ENCODE peak calls at places on chromosomes 2 and 18, in four cellular contexts. B, F, O and T are unnamed samples.

GRCh38 chr2:50535971-50536759 is 495.8 kb downstream of the NRXN1 start:
- DNase-seq in B (no peak), F (no peak), O (peak; percentile 55), T (no peak)

GRCh38 chr2:134253804-134254203 is at the start of gene MGAT5:
- DNase-seq in B (no peak), F (no peak), O (no peak), T (no peak)

GRCh38 chr2:76517238-76517909 is 806.7 kb upstream of the GCFC2 start:
- DNase-seq in B (no peak), F (no peak), O (no peak), T (no peak)

GRCh38 chr2:231905026-231905425 is 21.2 kb downstream of the NPPC start:
- DNase-seq in B (no peak), F (no peak), O (no peak), T (no peak)

GRCh38 chr2:236164201-236164982 is 3.8 kb downstream of the GBX2 start:
- DNase-seq in B (no peak), F (no peak), O (no peak), T (no peak)

GRCh38 chr2:75481041-75481836 is 79.5 kb downstream of the EVA1A start:
- DNase-seq in B (no peak), F (no peak), O (peak; percentile 41), T (no peak)

GRCh38 chr2:221570321-221571107 is 1.6 kb downstream of the EPHA4 start:
- DNase-seq in B (no peak), F (no peak), O (peak; percentile 31), T (no peak)

GRCh38 chr2:60560734-60561649 is 7.5 kb upstream of the BCL11A start:
- DNase-seq in B (no peak), F (peak; percentile 58), O (no peak), T (no peak)

GRCh38 chr2:131062066-131062465 is 31.2 kb downstream of the FAM168B start:
- DNase-seq in B (no peak), F (no peak), O (no peak), T (no peak)

GRCh38 chr2:26772064-26773001 is 8.2 kb downstream of the SLC35F6 start:
- DNase-seq in B (peak; percentile 94), F (peak; percentile 57), O (peak; percentile 38), T (peak; percentile 100)

GRCh38 chr18:27794527-27794926 is 382.4 kb downstream of the CDH2 start:
- DNase-seq in B (no peak), F (no peak), O (no peak), T (no peak)

GRCh38 chr2:118489712-118490255 is 357.7 kb downstream of the EN1 start:
- DNase-seq in B (no peak), F (no peak), O (no peak), T (no peak)

GRCh38 chr2:84495539-84496146 is 20.7 kb upstream of the DNAH6 start:
- DNase-seq in B (no peak), F (peak; percentile 18), O (peak; percentile 78), T (no peak)

GRCh38 chr18:44792456-44793080 is 111.9 kb downstream of the SETBP1 start:
- DNase-seq in B (no peak), F (no peak), O (peak; percentile 19), T (no peak)

GRCh38 chr2:190959911-190960788 is 53.8 kb downstream of the STAT1 start:
- DNase-seq in B (no peak), F (no peak), O (peak; percentile 71), T (no peak)

GRCh38 chr2:158936978-158937377 is 31.5 kb upstream of the TANC1 start:
- DNase-seq in B (no peak), F (no peak), O (peak; percentile 95), T (no peak)

GRCh38 chr2:226325541-226325940 is 474.1 kb downstream of the IRS1 start:
- DNase-seq in B (no peak), F (no peak), O (no peak), T (no peak)

GRCh38 chr2:202113571-202114142 is 40.6 kb downstream of the KIAA2012 start:
- DNase-seq in B (no peak), F (no peak), O (peak; percentile 45), T (no peak)

GRCh38 chr2:173226899-173227692 is 127.6 kb upstream of the CDCA7 start:
- DNase-seq in B (no peak), F (no peak), O (no peak), T (no peak)

GRCh38 chr2:164554487-164554886 is 66.8 kb downstream of the GRB14 start:
- DNase-seq in B (no peak), F (no peak), O (no peak), T (no peak)

GRCh38 chr18:40470753-40471152 is 1484.3 kb upstream of the PIK3C3 start:
- DNase-seq in B (no peak), F (no peak), O (no peak), T (no peak)

GRCh38 chr2:69631402-69631801 is 12.1 kb downstream of the AAK1 start:
- DNase-seq in B (no peak), F (no peak), O (no peak), T (no peak)

GRCh38 chr2:101678379-101678778 is 19.1 kb upstream of the MAP4K4 start:
- DNase-seq in B (no peak), F (no peak), O (no peak), T (no peak)

GRCh38 chr2:85853499-85854165 is 35.2 kb downstream of the ST3GAL5 start:
- DNase-seq in B (no peak), F (no peak), O (no peak), T (no peak)

GRCh38 chr2:223760838-223761502 is 76.4 kb downstream of the AP1S3 start:
- DNase-seq in B (peak; percentile 70), F (no peak), O (peak; percentile 89), T (no peak)

GRCh38 chr18:27966872-27967271 is 210.1 kb downstream of the CDH2 start:
- DNase-seq in B (no peak), F (no peak), O (peak; percentile 41), T (no peak)

GRCh38 chr18:42068030-42068429 is 113.0 kb downstream of the PIK3C3 start:
- DNase-seq in B (no peak), F (no peak), O (no peak), T (no peak)

GRCh38 chr18:41828137-41828536 is 126.9 kb upstream of the PIK3C3 start:
- DNase-seq in B (no peak), F (no peak), O (no peak), T (no peak)

GRCh38 chr2:241112046-241112445 is 10.0 kb upstream of the MTERF4 start:
- DNase-seq in B (no peak), F (no peak), O (no peak), T (no peak)

GRCh38 chr2:78162202-78162601 is 640.0 kb upstream of the LRRTM4 start:
- DNase-seq in B (no peak), F (no peak), O (no peak), T (no peak)

GRCh38 chr18:12779043-12779442 is 76.2 kb downstream of the PSMG2 start:
- DNase-seq in B (no peak), F (no peak), O (no peak), T (no peak)

GRCh38 chr2:145654156-145654555 is 1134.2 kb upstream of the ZEB2 start:
- DNase-seq in B (no peak), F (no peak), O (no peak), T (no peak)

GRCh38 chr2:61439241-61440002 is 31.5 kb downstream of the USP34 start:
- DNase-seq in B (no peak), F (no peak), O (no peak), T (peak; percentile 92)

DNA sequence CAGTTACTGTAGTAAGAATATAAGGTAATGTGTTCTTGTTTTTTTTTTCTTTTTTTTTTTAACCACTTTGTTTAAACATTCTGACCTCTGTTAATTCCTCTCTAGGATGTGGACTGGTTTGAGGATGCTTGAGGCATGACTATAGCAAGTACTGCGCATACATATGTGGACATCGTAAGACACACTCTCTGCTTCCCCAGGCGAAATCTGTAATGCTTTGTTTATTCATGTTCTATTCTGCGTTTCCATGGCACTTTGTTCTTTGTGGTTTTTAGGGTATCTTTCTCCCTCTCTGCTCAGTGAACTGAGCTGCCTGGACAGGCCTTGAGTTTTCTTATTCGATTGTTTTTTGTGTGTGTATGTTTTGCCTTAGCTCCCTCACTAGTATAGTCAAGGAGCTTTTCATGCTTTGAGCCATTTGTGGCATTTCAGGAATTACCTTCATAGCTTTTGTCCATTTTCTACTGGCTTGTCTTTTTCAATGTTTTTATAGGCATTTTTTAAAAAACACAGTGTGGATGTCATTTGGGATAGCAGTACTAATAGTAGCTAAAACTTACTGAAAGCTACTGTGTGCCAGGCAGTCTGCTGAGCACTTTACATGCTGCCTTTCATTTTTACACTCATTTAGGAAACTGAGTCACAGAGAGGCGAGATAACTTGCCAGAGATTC is 1.9 kb upstream of the SH3BP4 start:
- DNase-seq in B (peak; percentile 34), F (no peak), O (peak; percentile 100), T (no peak)
- H3K27ac ChIP-seq in B (peak overlapping the region; percentile 91), F (no peak overlapping the region), O (peak overlapping the region; percentile 99), T (no peak overlapping the region)

DNA sequence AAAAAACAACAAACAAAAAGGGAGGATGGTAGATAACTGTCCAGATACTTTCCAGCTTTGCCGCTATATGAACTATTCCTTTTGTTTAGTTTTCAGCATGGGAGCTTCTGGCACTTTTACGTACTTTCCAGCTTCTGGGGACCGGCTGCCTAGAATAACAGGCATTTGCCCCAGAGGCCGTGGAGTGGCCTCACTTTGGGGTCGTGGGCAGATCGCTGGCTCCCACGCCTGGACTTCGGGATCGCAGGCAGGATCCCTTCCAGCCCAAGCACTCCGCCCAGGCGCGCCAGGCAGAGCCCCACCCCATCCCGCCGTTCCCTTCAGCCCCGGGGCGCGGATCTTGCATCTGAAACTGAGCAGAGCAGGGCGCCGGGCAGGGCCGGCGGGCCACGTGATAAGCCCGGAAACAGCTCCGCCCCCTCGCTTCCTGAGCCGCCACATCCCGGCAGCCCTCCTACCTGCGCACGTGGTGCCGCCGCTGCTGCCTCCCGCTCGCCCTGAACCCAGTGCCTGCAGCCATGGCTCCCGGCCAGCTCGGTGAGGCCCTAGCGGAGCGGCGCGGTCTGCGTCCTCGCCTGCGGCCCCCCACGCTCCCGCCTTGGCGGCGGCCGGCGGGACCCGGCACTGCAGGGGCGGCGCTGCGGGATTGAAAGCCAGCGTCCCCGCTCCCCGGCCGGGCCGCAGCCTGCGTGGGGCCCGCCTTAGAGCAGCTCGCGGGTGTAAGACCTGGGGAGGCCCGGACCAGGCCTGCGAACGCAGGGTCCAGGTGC is at the start of gene ATIC:
- DNase-seq in B (peak; percentile 86), F (peak; percentile 79), O (peak; percentile 92), T (peak; percentile 90)
- TF ChIP-seq POLR2A in B (no peak), F (peak; percentile 75), O (peak; percentile 53), T (peak; percentile 37)

GRCh38 chr2:4725618-4726017 is 966.6 kb upstream of the SOX11 start:
- DNase-seq in B (no peak), F (no peak), O (no peak), T (no peak)
- TF ChIP-seq CTCF in B (no peak), F (no peak), O (no peak), T (no peak)

GRCh38 chr2:128302011-128302743 is 16.5 kb downstream of the HS6ST1 start:
- DNase-seq in B (no peak), F (no peak), O (no peak), T (no peak)

GRCh38 chr2:128300621-128301020 is 18.0 kb downstream of the HS6ST1 start:
- DNase-seq in B (no peak), F (no peak), O (peak; percentile 33), T (no peak)

GRCh38 chr2:128301021-128301420 is 17.6 kb downstream of the HS6ST1 start:
- DNase-seq in B (no peak), F (no peak), O (no peak), T (no peak)

GRCh38 chr2:128302744-128303067 is 16.0 kb downstream of the HS6ST1 start:
- DNase-seq in B (no peak), F (no peak), O (no peak), T (no peak)

DNA sequence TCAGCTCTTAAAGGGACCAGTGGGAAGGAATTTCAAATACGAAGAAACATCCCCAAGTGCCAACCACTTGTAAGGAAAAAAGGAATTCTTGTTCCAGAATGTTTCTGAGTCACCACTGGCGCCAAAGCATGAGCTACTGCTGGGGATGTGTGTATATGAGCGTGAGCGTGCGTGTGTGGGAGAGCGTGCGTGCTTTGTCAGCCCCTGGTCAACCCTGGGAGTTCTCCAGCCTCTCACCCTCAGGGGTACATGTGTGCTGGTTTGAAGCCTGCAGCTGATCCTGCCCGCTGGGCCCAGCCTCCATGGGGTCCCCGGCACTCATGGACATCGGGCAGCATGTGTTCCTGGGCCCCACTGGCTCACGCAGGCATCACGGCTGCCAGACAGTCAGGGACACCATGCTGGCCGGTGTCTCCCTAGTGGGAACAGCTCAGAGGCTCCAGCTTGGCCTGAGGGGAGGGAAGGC is 17.1 kb downstream of the HS6ST1 start:
- DNase-seq in B (no peak), F (no peak), O (peak; percentile 99), T (no peak)
- H3K27ac ChIP-seq in B (peak overlapping the region; percentile 35), F (no peak overlapping the region), O (peak overlapping the region; percentile 97), T (no peak overlapping the region)